ENCODE peak calls at places on chromosome X, in six cellular contexts. B, E, X, H, A and Y are unnamed samples.

GRCh38 chrX:153636716-153637115 is 10.3 kb upstream of the DUSP9 start:
- DNase-seq in H (no peak), A (no peak), B (no peak), X (no peak), E (no peak), Y (no peak)

GRCh38 chrX:68299923-68300322 is 133.4 kb downstream of the OPHN1 start:
- DNase-seq in H (no peak), A (no peak), X (no peak), E (no peak), B (no peak), Y (no peak)

GRCh38 chrX:53321216-53321942 is 40.0 kb upstream of the IQSEC2 start:
- DNase-seq in E (no peak), H (no peak), A (no peak), X (no peak), B (peak), Y (no peak)

GRCh38 chrX:129790146-129790545 is 10.4 kb downstream of the SASH3 start:
- DNase-seq in A (no peak), X (no peak), H (no peak), E (no peak), B (no peak), Y (no peak)

GRCh38 chrX:14697453-14697852 is 168.1 kb downstream of the GLRA2 start:
- DNase-seq in X (peak), B (peak), E (no peak), A (peak), H (peak), Y (peak)

GRCh38 chrX:38206542-38206941 is 14.1 kb downstream of the SRPX start:
- DNase-seq in B (no peak), E (no peak), H (no peak), X (no peak), A (peak), Y (no peak)

GRCh38 chrX:82141942-82142341 is 940.0 kb downstream of the SH3BGRL start:
- DNase-seq in X (no peak), A (no peak), H (no peak), B (peak), E (no peak), Y (no peak)

GRCh38 chrX:17605676-17606075 is 131.6 kb upstream of the SCML1 start:
- DNase-seq in H (no peak), B (no peak), E (no peak), A (no peak), X (no peak), Y (peak)

GRCh38 chrX:22177950-22178349 is 94.8 kb upstream of the CBLL2 start:
- DNase-seq in E (no peak), X (no peak), B (no peak), A (no peak), H (no peak), Y (no peak)